ENCODE peak calls at places on chromosome 4, in five cellular contexts. V is HepG2, K is K562, B is GM12878, C is upper lobe of left lung. J is an unnamed sample.

GRCh38 chr4:108029321-108029720 is 39.6 kb downstream of the HADH start:
- ATAC-seq in V (no peak), K (no peak), B (no peak), C (no peak), J (no peak)

GRCh38 chr4:37685211-37685725 is 908 bp downstream of the RELL1 start:
- ATAC-seq in V (no peak), K (no peak), B (no peak), C (peak; percentile 1), J (no peak)

GRCh38 chr4:102732678-102733445 is 27.9 kb downstream of the MANBA start:
- ATAC-seq in V (no peak), K (no peak), B (no peak), C (no peak), J (no peak)

GRCh38 chr4:86916392-86916791 is 18.4 kb upstream of the AFF1 start:
- ATAC-seq in V (no peak), K (no peak), B (no peak), C (no peak), J (no peak)

GRCh38 chr4:108215055-108215454 is 46.3 kb upstream of the LEF1 start:
- ATAC-seq in V (peak; percentile 59), K (no peak), B (no peak), C (no peak), J (no peak)

GRCh38 chr4:48121180-48121579 is 12.9 kb downstream of the TXK start:
- ATAC-seq in V (no peak), K (no peak), B (no peak), C (no peak), J (no peak)

GRCh38 chr4:156328882-156329281 is 375.2 kb upstream of the CTSO start:
- ATAC-seq in V (no peak), K (no peak), B (peak; percentile 51), C (no peak), J (no peak)

GRCh38 chr4:183424109-183424751 is 20.2 kb upstream of the CDKN2AIP start:
- ATAC-seq in V (no peak), K (peak; percentile 23), B (no peak), C (no peak), J (no peak)

GRCh38 chr4:152021788-152022438 is 261.1 kb upstream of the GATB start:
- ATAC-seq in V (no peak), K (no peak), B (no peak), C (no peak), J (no peak)

GRCh38 chr4:84498203-84499026 is 677 bp downstream of the NKX6-1 start:
- ATAC-seq in V (peak; percentile 68), K (no peak), B (no peak), C (peak; percentile 50), J (no peak)

GRCh38 chr4:118757761-118758213 is 72.6 kb downstream of the METTL14 start:
- ATAC-seq in V (peak; percentile 65), K (no peak), B (no peak), C (peak; percentile 64), J (peak; percentile 85)

GRCh38 chr4:37896206-37896605 is 5.3 kb downstream of the TBC1D1 start:
- ATAC-seq in V (no peak), K (no peak), B (peak; percentile 27), C (no peak), J (no peak)

GRCh38 chr4:159077702-159078495 is 25.0 kb upstream of the RAPGEF2 start:
- ATAC-seq in V (no peak), K (no peak), B (peak; percentile 92), C (no peak), J (no peak)

GRCh38 chr4:52939739-52940138 is 77.6 kb downstream of the RASL11B start:
- ATAC-seq in V (no peak), K (no peak), B (no peak), C (no peak), J (no peak)

GRCh38 chr4:175934492-175934891 is 122.4 kb upstream of the GPM6A start:
- ATAC-seq in V (no peak), K (no peak), B (no peak), C (no peak), J (no peak)

GRCh38 chr4:78534286-78534955 is 17.1 kb upstream of the ANXA3 start:
- ATAC-seq in V (peak; percentile 72), K (no peak), B (no peak), C (no peak), J (no peak)

GRCh38 chr4:71417150-71417549 is 78.3 kb downstream of the SLC4A4 start:
- ATAC-seq in V (no peak), K (no peak), B (no peak), C (no peak), J (no peak)

DNA sequence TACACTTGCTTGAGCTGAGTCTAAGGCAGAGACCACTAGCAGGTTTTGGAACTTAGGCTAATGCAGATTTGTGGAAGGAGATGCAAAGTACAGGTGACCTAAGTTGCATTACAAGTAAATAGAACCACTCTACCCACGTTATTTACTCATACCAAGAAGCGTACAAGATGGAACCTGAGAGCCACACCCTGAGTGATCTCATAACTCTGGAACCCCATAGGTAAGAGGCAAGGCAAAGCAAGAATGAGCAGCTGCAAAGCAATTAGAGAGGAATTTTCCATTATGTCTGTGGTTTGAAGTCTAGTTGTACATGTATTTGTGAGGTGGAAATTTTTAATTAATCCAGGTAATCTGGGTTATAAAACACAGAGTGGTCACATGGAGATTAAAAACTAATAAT is 55.4 kb downstream of the CC2D2A start:
- ATAC-seq in V (no peak), K (no peak), B (no peak), C (no peak), J (no peak)
- TF ChIP-seq EP300 in V (no peak), K (no peak), B (no peak), C (no peak), J (no peak)

GRCh38 chr4:94744830-94745229 is 12.9 kb upstream of the BMPR1B start:
- ATAC-seq in V (no peak), K (no peak), B (no peak), C (no peak), J (no peak)

GRCh38 chr4:94741304-94741703 is 16.5 kb upstream of the BMPR1B start:
- ATAC-seq in V (no peak), K (no peak), B (no peak), C (no peak), J (no peak)

GRCh38 chr4:94743838-94744237 is 13.9 kb upstream of the BMPR1B start:
- ATAC-seq in V (no peak), K (no peak), B (no peak), C (no peak), J (no peak)

DNA sequence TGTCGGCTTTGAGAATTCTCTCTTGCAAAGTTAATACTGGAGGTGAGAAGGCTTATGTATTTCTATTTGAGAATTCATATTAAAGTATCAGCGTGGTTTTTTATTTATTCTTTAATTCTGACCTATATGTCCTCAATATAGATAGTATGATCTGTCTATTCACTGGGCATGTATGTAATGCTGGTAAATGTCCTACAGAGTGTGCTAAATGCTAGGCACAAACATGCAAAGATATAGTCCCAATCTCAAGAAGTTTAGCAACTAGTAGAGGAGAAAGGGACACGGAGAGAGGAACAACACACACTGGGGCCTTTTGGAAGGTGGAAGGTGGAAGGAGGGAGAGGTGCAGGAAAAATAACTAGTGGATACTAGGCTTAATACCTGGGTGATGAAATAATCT is 11.0 kb upstream of the BMPR1B start:
- ATAC-seq in V (no peak), K (no peak), B (no peak), C (no peak), J (no peak)
- TF ChIP-seq CTCF in V (no peak), K (no peak), B (no peak), C (no peak), J (no peak)

DNA sequence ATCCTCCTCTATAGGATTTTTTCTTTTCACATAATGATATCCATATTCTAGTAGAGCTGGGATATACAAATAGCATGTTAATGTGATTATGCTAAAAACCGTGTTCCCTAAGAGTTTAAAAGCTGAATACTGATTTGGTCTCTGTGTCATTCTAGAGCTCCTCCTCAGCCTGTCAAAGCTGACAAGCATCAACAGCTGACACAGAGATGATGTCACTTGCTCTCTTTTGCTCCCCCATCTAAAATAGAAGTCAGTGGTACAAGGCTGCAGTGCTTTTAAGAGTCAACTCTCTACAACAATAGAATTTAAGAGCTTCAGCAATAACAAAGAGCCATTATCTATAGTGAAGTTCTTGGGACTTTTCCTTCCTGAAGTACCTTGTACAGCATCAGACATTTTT is 17.1 kb upstream of the HERC3 start:
- ATAC-seq in V (no peak), K (no peak), B (no peak), C (no peak), J (no peak)
- TF ChIP-seq POLR2AphosphoS5 in V (no peak), K (no peak), B (no peak), C (no peak), J (no peak)

GRCh38 chr4:168615294-168615693 is 118.4 kb downstream of the PALLD start:
- ATAC-seq in V (no peak), K (no peak), B (no peak), C (no peak), J (peak; percentile 28)
- TF ChIP-seq EP300 in V (no peak), K (no peak), B (no peak), C (no peak), J (no peak)

GRCh38 chr4:26859762-26860156 is 882 bp upstream of the STIM2 start:
- ATAC-seq in V (no peak), K (no peak), B (no peak), C (no peak), J (no peak)
- TF ChIP-seq CTCF in V (no peak), K (no peak), B (no peak), C (no peak), J (no peak)

DNA sequence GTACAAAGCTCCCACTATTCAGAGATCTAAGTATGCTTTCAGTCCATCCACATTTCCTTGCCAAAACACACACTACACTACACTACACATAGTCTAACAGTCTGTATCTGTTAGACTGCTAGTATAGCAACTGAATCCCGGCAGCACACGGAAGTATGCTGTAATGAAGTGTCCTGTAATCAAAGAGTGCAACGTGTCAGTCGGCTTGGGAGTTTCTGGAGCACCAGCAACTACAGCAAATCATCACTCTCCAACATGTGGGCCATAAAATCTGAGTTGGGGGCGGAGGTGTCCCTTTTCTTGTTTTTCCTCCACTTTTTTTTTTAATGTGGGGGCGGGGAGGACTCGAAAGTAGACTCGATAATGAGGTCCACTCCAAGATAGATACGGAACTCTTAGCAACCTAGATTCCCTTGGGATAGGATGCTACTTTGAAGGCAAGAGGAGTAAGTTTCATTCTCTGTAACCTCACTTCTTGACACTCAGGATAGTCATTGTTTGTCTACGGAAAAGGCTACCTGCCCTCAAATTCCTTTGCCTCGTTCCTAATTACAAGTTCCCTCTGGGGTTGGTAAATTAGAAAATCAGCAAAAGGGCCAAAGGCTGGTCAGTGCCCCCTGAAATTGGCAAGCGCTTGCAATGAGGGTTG is 722 bp downstream of the SLC10A7 start:
- ATAC-seq in V (peak; percentile 75), K (peak; percentile 77), B (peak; percentile 71), C (peak; percentile 67), J (no peak)
- TF ChIP-seq POLR2AphosphoS5 in V (no peak), K (peak; percentile 56), B (no peak), C (no peak), J (no peak)